ENCODE peak calls at places on chromosomes 16 and 17, in six cellular contexts. R, O, U, H, J and Y are unnamed samples.

GRCh38 chr17:37826497-37827115 is 81.7 kb upstream of the HNF1B start:
- DNase-seq in J (no peak), U (no peak), O (no peak), H (no peak), R (no peak), Y (no peak)

GRCh38 chr17:50347087-50347893 is 1.4 kb downstream of the XYLT2 start:
- DNase-seq in R (no peak), H (no peak), J (no peak), U (no peak), O (no peak), Y (no peak)

GRCh38 chr17:49002331-49002730 is 5.1 kb downstream of the IGF2BP1 start:
- DNase-seq in O (no peak), J (no peak), H (no peak), U (no peak), R (no peak), Y (no peak)

GRCh38 chr17:42279776-42280630 is 3.8 kb upstream of the STAT5B start:
- DNase-seq in R (no peak), H (no peak), J (no peak), U (no peak), O (no peak), Y (no peak)

GRCh38 chr17:40825596-40825995 is 3.2 kb upstream of the KRT10 start:
- DNase-seq in U (no peak), J (no peak), R (no peak), O (no peak), H (no peak), Y (no peak)

GRCh38 chr16:35149550-35149949 is 1690.1 kb downstream of the TP53TG3F start:
- DNase-seq in R (no peak), O (no peak), H (no peak), U (no peak), J (no peak), Y (no peak)

GRCh38 chr16:89388536-89388935 is 101.8 kb downstream of the ANKRD11 start:
- DNase-seq in R (no peak), U (no peak), O (no peak), H (no peak), J (no peak), Y (no peak)

GRCh38 chr16:62041401-62041800 is 5.2 kb upstream of the CDH8 start:
- DNase-seq in R (no peak), H (no peak), J (no peak), U (no peak), O (peak; percentile 66), Y (peak; percentile 17)

GRCh38 chr17:59837362-59838195 is 55.2 kb downstream of the TUBD1 start:
- DNase-seq in J (no peak), O (peak; percentile 79), U (peak; percentile 89), H (peak; percentile 45), R (no peak), Y (peak; percentile 99)

GRCh38 chr16:75088934-75089333 is 27.6 kb downstream of the LDHD start:
- DNase-seq in U (no peak), J (no peak), R (no peak), H (no peak), O (no peak), Y (no peak)

GRCh38 chr17:3667366-3668278 is 756 bp downstream of the TAX1BP3 start:
- DNase-seq in H (no peak), R (no peak), O (peak; percentile 95), U (peak; percentile 87), J (no peak), Y (peak; percentile 84)

GRCh38 chr16:4385066-4385788 is 13.6 kb downstream of the VASN start:
- DNase-seq in U (no peak), O (no peak), R (no peak), J (no peak), H (no peak), Y (no peak)

GRCh38 chr16:28304214-28304613 is 11.9 kb downstream of the SBK1 start:
- DNase-seq in J (no peak), R (no peak), H (no peak), U (peak; percentile 27), O (peak; percentile 61), Y (no peak)

GRCh38 chr16:86604436-86605220 is 26.3 kb downstream of the FOXL1 start:
- DNase-seq in J (no peak), H (no peak), U (no peak), R (peak; percentile 15), O (no peak), Y (no peak)

GRCh38 chr16:2713985-2714774 is 5.8 kb downstream of the PRSS27 start:
- DNase-seq in J (no peak), U (no peak), O (no peak), R (no peak), H (no peak), Y (no peak)

GRCh38 chr17:81723651-81724209 is 11.6 kb downstream of the SLC25A10 start:
- DNase-seq in J (no peak), O (no peak), R (no peak), U (peak; percentile 48), H (no peak), Y (no peak)

GRCh38 chr16:85471469-85472431 is 141.4 kb upstream of the GSE1 start:
- DNase-seq in R (no peak), J (no peak), U (peak; percentile 71), H (no peak), O (no peak), Y (no peak)

GRCh38 chr16:54266363-54266955 is 20.1 kb downstream of the IRX3 start:
- DNase-seq in J (no peak), H (no peak), O (no peak), U (no peak), R (no peak), Y (no peak)

GRCh38 chr16:20910781-20911321 is 10.3 kb downstream of the LYRM1 start:
- DNase-seq in U (no peak), J (no peak), H (no peak), R (no peak), O (peak; percentile 56), Y (peak; percentile 91)

GRCh38 chr16:88665148-88665547 is 2.3 kb upstream of the MVD start:
- DNase-seq in R (no peak), U (peak; percentile 69), J (no peak), H (no peak), O (no peak), Y (no peak)

GRCh38 chr16:52578829-52579193 is 31.9 kb upstream of the TOX3 start:
- DNase-seq in O (no peak), J (no peak), R (no peak), H (no peak), U (no peak), Y (no peak)

GRCh38 chr16:67006930-67007658 is 18.7 kb downstream of the CES4A start:
- DNase-seq in U (no peak), R (no peak), H (no peak), J (no peak), O (no peak), Y (no peak)

GRCh38 chr17:19023209-19023999 is 18.8 kb upstream of the FAM83G start:
- DNase-seq in H (no peak), U (no peak), R (no peak), J (no peak), O (no peak), Y (no peak)

GRCh38 chr17:28397275-28397674 is 8.7 kb downstream of the SLC46A1 start:
- DNase-seq in O (no peak), R (no peak), J (no peak), H (no peak), U (no peak), Y (no peak)

GRCh38 chr17:12659500-12659899 is 6.2 kb upstream of the MYOCD start:
- DNase-seq in H (no peak), U (no peak), R (no peak), J (no peak), O (peak; percentile 29), Y (no peak)